ENCODE peak calls at places on chromosomes 12 and 14, in four cellular contexts. One of them, this sample, is unnamed.

GRCh38 chr14:90560529-90560928 is 163.7 kb downstream of the CALM1 start:
- DNase-seq in neural progenitor cell: no peak
- DNase-seq in hepatocyte: no peak
- DNase-seq in psoas muscle: no peak
- DNase-seq in this sample: no peak

GRCh38 chr14:26204954-26205479 is 392.8 kb downstream of the NOVA1 start:
- DNase-seq in neural progenitor cell: peak; percentile 80
- DNase-seq in hepatocyte: peak; percentile 33
- DNase-seq in psoas muscle: peak; percentile 69
- DNase-seq in this sample: no peak

GRCh38 chr12:91196436-91196835 is 13.8 kb upstream of the DCN start:
- DNase-seq in neural progenitor cell: no peak
- DNase-seq in hepatocyte: no peak
- DNase-seq in psoas muscle: no peak
- DNase-seq in this sample: no peak

GRCh38 chr14:26282578-26282977 is 315.3 kb downstream of the NOVA1 start:
- DNase-seq in neural progenitor cell: no peak
- DNase-seq in hepatocyte: no peak
- DNase-seq in psoas muscle: no peak
- DNase-seq in this sample: no peak

GRCh38 chr12:127657036-127657435 is 609.9 kb upstream of the TMEM132C start:
- DNase-seq in neural progenitor cell: no peak
- DNase-seq in hepatocyte: no peak
- DNase-seq in psoas muscle: no peak
- DNase-seq in this sample: no peak

GRCh38 chr12:133106253-133106652 is 23.8 kb downstream of the ZNF891 start:
- DNase-seq in neural progenitor cell: no peak
- DNase-seq in hepatocyte: no peak
- DNase-seq in psoas muscle: no peak
- DNase-seq in this sample: no peak

GRCh38 chr14:70047598-70048312 is 141.0 kb downstream of the SLC8A3 start:
- DNase-seq in neural progenitor cell: no peak
- DNase-seq in hepatocyte: peak; percentile 39
- DNase-seq in psoas muscle: no peak
- DNase-seq in this sample: no peak

GRCh38 chr14:78486081-78486480 is 315.9 kb downstream of the NRXN3 start:
- DNase-seq in neural progenitor cell: no peak
- DNase-seq in hepatocyte: no peak
- DNase-seq in psoas muscle: no peak
- DNase-seq in this sample: no peak

GRCh38 chr12:24681570-24681969 is 267.3 kb downstream of the BCAT1 start:
- DNase-seq in neural progenitor cell: peak; percentile 55
- DNase-seq in hepatocyte: no peak
- DNase-seq in psoas muscle: no peak
- DNase-seq in this sample: no peak

GRCh38 chr14:85604671-85605070 is 74.7 kb downstream of the FLRT2 start:
- DNase-seq in neural progenitor cell: no peak
- DNase-seq in hepatocyte: no peak
- DNase-seq in psoas muscle: no peak
- DNase-seq in this sample: no peak

GRCh38 chr14:69625299-69626131 is 14.1 kb downstream of the SUSD6 start:
- DNase-seq in neural progenitor cell: no peak
- DNase-seq in hepatocyte: no peak
- DNase-seq in psoas muscle: peak; percentile 76
- DNase-seq in this sample: no peak

GRCh38 chr12:78209851-78210493 is 379.3 kb downstream of the NAV3 start:
- DNase-seq in neural progenitor cell: no peak
- DNase-seq in hepatocyte: no peak
- DNase-seq in psoas muscle: no peak
- DNase-seq in this sample: no peak

GRCh38 chr12:54215990-54216579 is 27.3 kb upstream of the SMUG1 start:
- DNase-seq in neural progenitor cell: no peak
- DNase-seq in hepatocyte: peak; percentile 39
- DNase-seq in psoas muscle: no peak
- DNase-seq in this sample: peak; percentile 24

GRCh38 chr12:124490584-124491305 is 76.7 kb downstream of the NCOR2 start:
- DNase-seq in neural progenitor cell: no peak
- DNase-seq in hepatocyte: peak; percentile 72
- DNase-seq in psoas muscle: peak; percentile 93
- DNase-seq in this sample: no peak

GRCh38 chr12:130658106-130658505 is 58.0 kb downstream of the RIMBP2 start:
- DNase-seq in neural progenitor cell: no peak
- DNase-seq in hepatocyte: no peak
- DNase-seq in psoas muscle: no peak
- DNase-seq in this sample: no peak

GRCh38 chr12:76398106-76398505 is 49.9 kb upstream of the BBS10 start:
- DNase-seq in neural progenitor cell: no peak
- DNase-seq in hepatocyte: no peak
- DNase-seq in psoas muscle: no peak
- DNase-seq in this sample: no peak

GRCh38 chr14:64746298-64747250 is 42.4 kb downstream of the PLEKHG3 start:
- DNase-seq in neural progenitor cell: no peak
- DNase-seq in hepatocyte: no peak
- DNase-seq in psoas muscle: no peak
- DNase-seq in this sample: no peak

GRCh38 chr14:52949711-52950409 is 990 bp downstream of the FERMT2 start:
- DNase-seq in neural progenitor cell: peak; percentile 22
- DNase-seq in hepatocyte: peak; percentile 48
- DNase-seq in psoas muscle: no peak
- DNase-seq in this sample: peak; percentile 8

GRCh38 chr14:89417469-89418225 is 614 bp upstream of the FOXN3 start:
- DNase-seq in neural progenitor cell: peak; percentile 57
- DNase-seq in hepatocyte: peak; percentile 68
- DNase-seq in psoas muscle: peak; percentile 81
- DNase-seq in this sample: peak; percentile 43

GRCh38 chr14:102821252-102821651 is 44.0 kb downstream of the TRAF3 start:
- DNase-seq in neural progenitor cell: no peak
- DNase-seq in hepatocyte: no peak
- DNase-seq in psoas muscle: no peak
- DNase-seq in this sample: no peak

GRCh38 chr12:11513288-11513687 is 117.9 kb upstream of the PRB2 start:
- DNase-seq in neural progenitor cell: no peak
- DNase-seq in hepatocyte: no peak
- DNase-seq in psoas muscle: no peak
- DNase-seq in this sample: no peak

GRCh38 chr14:53710615-53711014 is 246.0 kb downstream of the BMP4 start:
- DNase-seq in neural progenitor cell: no peak
- DNase-seq in hepatocyte: no peak
- DNase-seq in psoas muscle: no peak
- DNase-seq in this sample: no peak

GRCh38 chr12:111819191-111820158 is 22.6 kb upstream of the MAPKAPK5 start:
- DNase-seq in neural progenitor cell: no peak
- DNase-seq in hepatocyte: peak; percentile 56
- DNase-seq in psoas muscle: no peak
- DNase-seq in this sample: no peak

GRCh38 chr12:42617622-42618021 is 28.1 kb upstream of the PRICKLE1 start:
- DNase-seq in neural progenitor cell: no peak
- DNase-seq in hepatocyte: no peak
- DNase-seq in psoas muscle: no peak
- DNase-seq in this sample: no peak

GRCh38 chr12:24664151-24664550 is 284.8 kb downstream of the BCAT1 start:
- DNase-seq in neural progenitor cell: no peak
- DNase-seq in hepatocyte: no peak
- DNase-seq in psoas muscle: no peak
- DNase-seq in this sample: no peak

GRCh38 chr14:30559638-30560071 is 697 bp downstream of the G2E3 start:
- DNase-seq in neural progenitor cell: peak; percentile 75
- DNase-seq in hepatocyte: peak; percentile 31
- DNase-seq in psoas muscle: no peak
- DNase-seq in this sample: no peak

GRCh38 chr14:77212933-77213656 is 31.5 kb downstream of the TMEM63C start:
- DNase-seq in neural progenitor cell: peak; percentile 80
- DNase-seq in hepatocyte: peak; percentile 86
- DNase-seq in psoas muscle: peak; percentile 37
- DNase-seq in this sample: peak; percentile 81

GRCh38 chr12:2613674-2614073 is 181.1 kb upstream of the FKBP4 start:
- DNase-seq in neural progenitor cell: no peak
- DNase-seq in hepatocyte: peak; percentile 65
- DNase-seq in psoas muscle: no peak
- DNase-seq in this sample: no peak

GRCh38 chr12:13102481-13103195 is 829 bp downstream of the GSG1 start:
- DNase-seq in neural progenitor cell: no peak
- DNase-seq in hepatocyte: peak; percentile 34
- DNase-seq in psoas muscle: no peak
- DNase-seq in this sample: no peak

GRCh38 chr14:77033622-77034521 is 5.4 kb upstream of the IRF2BPL start:
- DNase-seq in neural progenitor cell: peak; percentile 91
- DNase-seq in hepatocyte: peak; percentile 94
- DNase-seq in psoas muscle: peak; percentile 88
- DNase-seq in this sample: peak; percentile 92

GRCh38 chr14:68794856-68795601 is 2.2 kb upstream of the ZFP36L1 start:
- DNase-seq in neural progenitor cell: peak; percentile 59
- DNase-seq in hepatocyte: peak; percentile 80
- DNase-seq in psoas muscle: no peak
- DNase-seq in this sample: peak; percentile 23

GRCh38 chr12:2834581-2835491 is at the start of gene NRIP2:
- DNase-seq in neural progenitor cell: peak; percentile 55
- DNase-seq in hepatocyte: peak; percentile 80
- DNase-seq in psoas muscle: peak; percentile 51
- DNase-seq in this sample: no peak

GRCh38 chr12:77247542-77247941 is 182.2 kb upstream of the E2F7 start:
- DNase-seq in neural progenitor cell: no peak
- DNase-seq in hepatocyte: no peak
- DNase-seq in psoas muscle: no peak
- DNase-seq in this sample: no peak

GRCh38 chr14:37147310-37147875 is 25.0 kb downstream of the SLC25A21 start:
- DNase-seq in neural progenitor cell: no peak
- DNase-seq in hepatocyte: no peak
- DNase-seq in psoas muscle: no peak
- DNase-seq in this sample: no peak

GRCh38 chr12:114165921-114166320 is 199.8 kb upstream of the RBM19 start:
- DNase-seq in neural progenitor cell: no peak
- DNase-seq in hepatocyte: no peak
- DNase-seq in psoas muscle: no peak
- DNase-seq in this sample: no peak

GRCh38 chr12:110244829-110245228 is 36.2 kb upstream of the ATP2A2 start:
- DNase-seq in neural progenitor cell: peak; percentile 76
- DNase-seq in hepatocyte: no peak
- DNase-seq in psoas muscle: no peak
- DNase-seq in this sample: no peak

GRCh38 chr12:110246690-110247339 is 34.2 kb upstream of the ATP2A2 start:
- DNase-seq in neural progenitor cell: no peak
- DNase-seq in hepatocyte: no peak
- DNase-seq in psoas muscle: no peak
- DNase-seq in this sample: no peak

GRCh38 chr12:110244372-110244771 is 36.7 kb upstream of the ATP2A2 start:
- DNase-seq in neural progenitor cell: no peak
- DNase-seq in hepatocyte: no peak
- DNase-seq in psoas muscle: no peak
- DNase-seq in this sample: no peak

GRCh38 chr12:110247340-110248095 is 33.5 kb upstream of the ATP2A2 start:
- DNase-seq in neural progenitor cell: no peak
- DNase-seq in hepatocyte: peak; percentile 81
- DNase-seq in psoas muscle: peak; percentile 64
- DNase-seq in this sample: peak; percentile 82

GRCh38 chr12:110245278-110245868 is 35.7 kb upstream of the ATP2A2 start:
- DNase-seq in neural progenitor cell: peak; percentile 55
- DNase-seq in hepatocyte: no peak
- DNase-seq in psoas muscle: no peak
- DNase-seq in this sample: peak; percentile 49
- TF ChIP-seq CTCF in neural progenitor cell: peak; percentile 43
- TF ChIP-seq CTCF in hepatocyte: peak; percentile 20
- TF ChIP-seq CTCF in psoas muscle: no peak
- TF ChIP-seq CTCF in this sample: no peak

GRCh38 chr12:101963703-101964102 is 86.3 kb downstream of the DRAM1 start:
- DNase-seq in neural progenitor cell: no peak
- DNase-seq in hepatocyte: no peak
- DNase-seq in psoas muscle: no peak
- DNase-seq in this sample: no peak
- TF ChIP-seq CTCF in neural progenitor cell: no peak
- TF ChIP-seq CTCF in hepatocyte: no peak
- TF ChIP-seq CTCF in psoas muscle: no peak
- TF ChIP-seq CTCF in this sample: no peak

DNA sequence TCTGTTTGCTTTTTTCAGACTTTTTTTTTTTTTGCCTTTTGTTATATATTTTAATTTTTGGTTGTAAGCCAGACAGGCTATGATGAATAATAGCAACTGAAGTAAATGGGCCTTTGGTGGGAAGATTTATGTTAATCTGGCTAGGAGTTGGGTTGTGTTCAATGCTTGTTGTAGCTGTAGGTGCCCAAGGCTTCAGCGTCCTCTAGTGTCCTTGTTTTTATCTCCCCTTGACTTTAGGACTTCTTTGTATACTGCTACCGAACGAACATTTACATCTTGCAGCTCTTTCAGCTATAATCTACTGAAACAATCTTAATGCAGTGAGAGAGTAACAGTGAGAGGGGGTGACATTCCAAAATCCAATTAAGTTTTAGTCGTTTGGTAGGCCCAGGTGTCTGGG is 848.4 kb upstream of the FBXO33 start:
- DNase-seq in neural progenitor cell: no peak
- DNase-seq in hepatocyte: no peak
- DNase-seq in psoas muscle: no peak
- DNase-seq in this sample: no peak
- TF ChIP-seq CTCF in neural progenitor cell: no peak
- TF ChIP-seq CTCF in hepatocyte: no peak
- TF ChIP-seq CTCF in psoas muscle: no peak
- TF ChIP-seq CTCF in this sample: no peak

DNA sequence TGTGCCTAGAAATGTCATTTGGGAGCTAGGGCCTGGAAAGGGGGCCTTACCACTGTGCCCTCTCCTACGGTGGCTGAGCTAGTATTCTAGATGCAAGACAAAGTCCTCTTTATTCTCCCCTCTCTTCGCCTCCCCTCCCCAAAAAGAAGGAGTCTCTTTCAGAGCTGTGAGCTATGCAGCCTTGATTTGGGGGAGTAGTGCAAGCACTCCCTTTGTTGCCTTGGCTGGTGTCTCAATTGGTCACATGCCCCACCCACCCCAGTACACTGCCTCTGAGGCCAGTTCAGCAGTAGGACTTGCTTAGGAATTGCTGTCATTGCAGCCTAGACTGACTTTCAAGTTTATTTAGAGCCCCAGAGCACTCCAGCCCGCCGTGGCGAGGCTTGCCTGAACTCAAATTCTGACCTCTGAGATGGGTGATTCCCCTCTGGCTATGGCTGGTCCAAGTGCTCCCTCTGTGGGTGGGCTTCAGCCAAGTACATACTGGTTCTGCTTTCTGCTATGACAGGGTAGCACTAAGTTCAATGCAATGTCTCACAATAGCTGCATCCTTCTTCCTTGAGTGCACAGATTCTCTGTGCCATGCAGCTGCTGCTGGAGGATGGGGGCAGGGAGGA is 37.0 kb upstream of the FBXO33 start:
- DNase-seq in neural progenitor cell: peak; percentile 28
- DNase-seq in hepatocyte: peak; percentile 24
- DNase-seq in psoas muscle: no peak
- DNase-seq in this sample: peak; percentile 19
- TF ChIP-seq CTCF in neural progenitor cell: peak; percentile 30
- TF ChIP-seq CTCF in hepatocyte: peak; percentile 23
- TF ChIP-seq CTCF in psoas muscle: no peak
- TF ChIP-seq CTCF in this sample: no peak

GRCh38 chr14:75229923-75230792 is 48.5 kb upstream of the FOS start:
- DNase-seq in neural progenitor cell: peak; percentile 45
- DNase-seq in hepatocyte: peak; percentile 54
- DNase-seq in psoas muscle: peak; percentile 62
- DNase-seq in this sample: peak; percentile 68
- TF ChIP-seq CTCF in neural progenitor cell: no peak
- TF ChIP-seq CTCF in hepatocyte: peak; percentile 13
- TF ChIP-seq CTCF in psoas muscle: peak; percentile 16
- TF ChIP-seq CTCF in this sample: peak; percentile 33

GRCh38 chr12:29640589-29641345 is 143.0 kb downstream of the TMTC1 start:
- DNase-seq in neural progenitor cell: peak; percentile 57
- DNase-seq in hepatocyte: peak; percentile 74
- DNase-seq in psoas muscle: no peak
- DNase-seq in this sample: no peak
- TF ChIP-seq CTCF in neural progenitor cell: no peak
- TF ChIP-seq CTCF in hepatocyte: peak; percentile 25
- TF ChIP-seq CTCF in psoas muscle: no peak
- TF ChIP-seq CTCF in this sample: no peak